ENCODE peak calls at places on chromosomes 6 and 20, in six cellular contexts. A is HepG2, T is psoas muscle, J is hepatocyte, N is left ventricle myocardium inferior, W is mesendoderm. O is an unnamed sample. For H3K4me1, the result is how much of the 10 kb centered on the place peaks cover.

GRCh38 chr6:12078014-12078413 is 65.9 kb downstream of the HIVEP1 start:
- DNase-seq in A (no peak), T (no peak), J (no peak), N (no peak), W (no peak), O (no peak)

GRCh38 chr6:110509617-110510231 is 33.3 kb upstream of the SLC22A16 start:
- DNase-seq in A (peak), T (no peak), J (peak), N (no peak), W (peak), O (no peak)

GRCh38 chr6:150599199-150600002 is at the start of gene PLEKHG1:
- DNase-seq in A (no peak), T (peak), J (peak), N (peak), W (peak), O (peak)

GRCh38 chr6:34342247-34342646 is 50.2 kb downstream of the NUDT3 start:
- DNase-seq in A (no peak), T (no peak), J (no peak), N (no peak), W (no peak), O (no peak)

GRCh38 chr20:21520702-21521595 is 7.1 kb upstream of the NKX2-2 start:
- DNase-seq in A (no peak), T (no peak), J (no peak), N (no peak), W (peak), O (peak)

GRCh38 chr6:143337201-143337949 is 113.1 kb downstream of the ADAT2 start:
- DNase-seq in A (peak), T (peak), J (peak), N (peak), W (peak), O (peak)

GRCh38 chr20:51596656-51597388 is 54.3 kb upstream of the NFATC2 start:
- DNase-seq in A (no peak), T (no peak), J (no peak), N (no peak), W (no peak), O (no peak)

GRCh38 chr20:35319206-35320197 is 27.3 kb upstream of the FAM83C start:
- DNase-seq in A (no peak), T (no peak), J (no peak), N (no peak), W (peak), O (peak)

GRCh38 chr6:136717297-136717990 is 74.8 kb downstream of the MAP3K5 start:
- DNase-seq in A (no peak), T (no peak), J (no peak), N (no peak), W (no peak), O (no peak)

GRCh38 chr6:15218401-15218800 is 27.5 kb upstream of the JARID2 start:
- DNase-seq in A (no peak), T (no peak), J (no peak), N (no peak), W (no peak), O (no peak)

GRCh38 chr20:43843096-43843964 is 71.3 kb upstream of the TOX2 start:
- DNase-seq in A (no peak), T (no peak), J (no peak), N (no peak), W (no peak), O (peak)

GRCh38 chr6:149246691-149247384 is 70.7 kb upstream of the TAB2 start:
- DNase-seq in A (no peak), T (no peak), J (no peak), N (no peak), W (no peak), O (no peak)

GRCh38 chr6:5995705-5996686 is 10.7 kb downstream of the NRN1 start:
- DNase-seq in A (peak), T (peak), J (peak), N (peak), W (peak), O (peak)

GRCh38 chr6:145032562-145032961 is 702.8 kb downstream of the EPM2A start:
- DNase-seq in A (no peak), T (no peak), J (no peak), N (no peak), W (no peak), O (no peak)

GRCh38 chr6:145036236-145036635 is 699.1 kb downstream of the EPM2A start:
- DNase-seq in A (no peak), T (no peak), J (no peak), N (no peak), W (no peak), O (no peak)

GRCh38 chr6:145031962-145032361 is 703.4 kb downstream of the EPM2A start:
- DNase-seq in A (no peak), T (no peak), J (no peak), N (no peak), W (no peak), O (no peak)

GRCh38 chr6:145036848-145037567 is 698.3 kb downstream of the EPM2A start:
- DNase-seq in A (no peak), T (no peak), J (no peak), N (no peak), W (no peak), O (peak)

DNA sequence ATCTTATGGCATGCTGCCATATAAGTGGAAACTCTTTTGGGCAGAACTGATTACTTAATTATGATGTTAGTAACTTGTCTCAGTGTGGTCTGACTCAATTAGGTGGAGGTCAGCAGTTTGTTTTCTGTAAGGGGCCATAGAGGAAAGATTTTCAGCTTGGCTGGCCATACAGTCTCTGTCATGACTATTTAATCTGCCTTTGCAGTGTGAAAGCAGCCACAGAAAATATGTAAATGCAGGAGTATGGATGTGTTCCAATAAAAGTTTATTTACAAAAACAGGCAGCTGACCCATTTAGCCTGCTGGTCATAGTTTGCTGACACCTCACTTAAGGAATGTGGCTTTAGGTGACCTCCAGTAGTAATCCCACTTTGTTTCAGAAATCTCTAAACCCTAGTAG is 700.7 kb downstream of the EPM2A start:
- DNase-seq in A (no peak), T (no peak), J (no peak), N (no peak), W (no peak), O (no peak)
- H3K27ac ChIP-seq in A (no peak), T (no peak), J (no peak), N (no peak), W (no peak), O (no peak)

GRCh38 chr6:27130668-27131428 is 116.7 kb upstream of the PRSS16 start:
- DNase-seq in A (no peak), T (no peak), J (no peak), N (no peak), W (no peak), O (no peak)

GRCh38 chr6:27135087-27135657 is 112.3 kb upstream of the PRSS16 start:
- DNase-seq in A (no peak), T (no peak), J (no peak), N (no peak), W (no peak), O (no peak)

GRCh38 chr6:27133281-27134227 is 113.9 kb upstream of the PRSS16 start:
- DNase-seq in A (peak), T (peak), J (peak), N (peak), W (peak), O (peak)

GRCh38 chr6:27129917-27130316 is 117.6 kb upstream of the PRSS16 start:
- DNase-seq in A (no peak), T (no peak), J (no peak), N (no peak), W (no peak), O (no peak)

DNA sequence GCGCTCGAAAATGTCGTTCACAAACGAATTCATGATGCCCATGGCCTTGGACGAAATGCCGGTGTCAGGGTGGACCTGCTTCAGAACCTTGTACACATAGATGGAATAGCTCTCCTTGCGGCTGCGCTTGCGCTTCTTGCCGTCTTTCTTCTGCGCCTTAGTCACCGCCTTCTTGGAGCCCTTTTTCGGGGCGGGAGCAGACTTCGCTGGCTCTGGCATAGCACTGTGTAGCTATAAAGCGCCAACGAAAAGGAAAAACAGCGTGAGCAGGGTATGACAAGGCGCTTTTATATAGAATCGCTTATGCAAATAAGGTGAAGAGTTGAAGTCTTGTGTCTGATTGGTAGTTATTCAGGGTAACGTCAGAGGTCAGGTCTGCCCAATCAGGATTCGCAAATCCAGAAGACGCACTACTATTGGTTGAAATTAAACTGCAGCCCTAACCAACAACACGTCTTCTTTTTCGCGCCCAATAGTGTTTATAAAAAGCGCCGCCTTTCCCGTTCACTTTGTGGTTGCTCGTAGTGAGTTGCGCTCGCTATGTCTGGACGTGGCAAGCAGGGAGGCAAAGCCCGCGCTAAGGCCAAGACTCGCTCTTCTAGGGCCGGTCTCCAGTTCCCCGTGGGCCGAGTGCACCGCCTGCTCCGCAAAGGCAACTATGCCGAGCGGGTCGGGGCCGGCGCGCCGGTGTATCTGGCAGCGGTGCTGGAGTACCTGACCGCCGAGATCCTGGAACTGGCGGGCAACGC is 114.8 kb upstream of the PRSS16 start:
- DNase-seq in A (peak), T (peak), J (peak), N (peak), W (peak), O (peak)
- H3K4me3 ChIP-seq in A (peak), T (peak), J (peak), N (peak), W (peak), O (peak)

GRCh38 chr20:62926229-62927127 is at the start of gene DIDO1:
- DNase-seq in A (peak), T (peak), J (peak), N (peak), W (peak), O (peak)
- H3K4me1 ChIP-seq in A (half or more), T (half or more), J (under half), N (half or more), W (under half), O (under half)

GRCh38 chr20:40864470-40864869 is 164.2 kb upstream of the TOP1 start:
- DNase-seq in A (no peak), T (no peak), J (no peak), N (no peak), W (no peak), O (no peak)

GRCh38 chr20:40865095-40865494 is 163.5 kb upstream of the TOP1 start:
- DNase-seq in A (no peak), T (no peak), J (no peak), N (peak), W (no peak), O (no peak)

GRCh38 chr20:40868568-40869223 is 159.9 kb upstream of the TOP1 start:
- DNase-seq in A (no peak), T (no peak), J (peak), N (no peak), W (no peak), O (no peak)

GRCh38 chr20:40866056-40866455 is 162.6 kb upstream of the TOP1 start:
- DNase-seq in A (no peak), T (no peak), J (no peak), N (peak), W (no peak), O (no peak)

GRCh38 chr20:40869416-40870147 is 159.0 kb upstream of the TOP1 start:
- DNase-seq in A (no peak), T (no peak), J (no peak), N (no peak), W (no peak), O (no peak)
- H3K27ac ChIP-seq in A (no peak), T (no peak), J (no peak), N (no peak), W (no peak), O (no peak)

GRCh38 chr20:4663553-4663952 is 58.2 kb upstream of the PRND start:
- DNase-seq in A (no peak), T (no peak), J (no peak), N (no peak), W (no peak), O (no peak)
- H3K4me3 ChIP-seq in A (no peak), T (no peak), J (no peak), N (no peak), W (no peak), O (no peak)

O was measured in A673.